ENCODE peak calls at places on chromosome X, in five cellular contexts. One of them, this sample, is unnamed.

GRCh38 chrX:72569786-72570185 is 2.9 kb downstream of the HDAC8 start:
- DNase-seq in omental fat pad: no peak
- DNase-seq in fibroblast of gingiva: peak; percentile 14
- DNase-seq in epithelial cell of esophagus: peak; percentile 77
- DNase-seq in Calu3: no peak
- DNase-seq in this sample: no peak

GRCh38 chrX:10156199-10157031 is at the start of gene CLCN4:
- DNase-seq in omental fat pad: no peak
- DNase-seq in fibroblast of gingiva: peak; percentile 85
- DNase-seq in epithelial cell of esophagus: peak; percentile 5
- DNase-seq in Calu3: peak; percentile 84
- DNase-seq in this sample: peak; percentile 64

GRCh38 chrX:134985479-134985878 is 5.3 kb upstream of the SMIM10 start:
- DNase-seq in omental fat pad: no peak
- DNase-seq in fibroblast of gingiva: no peak
- DNase-seq in epithelial cell of esophagus: no peak
- DNase-seq in Calu3: no peak
- DNase-seq in this sample: no peak

GRCh38 chrX:130285710-130286109 is 17.0 kb upstream of the ZNF280C start:
- DNase-seq in omental fat pad: no peak
- DNase-seq in fibroblast of gingiva: no peak
- DNase-seq in epithelial cell of esophagus: peak; percentile 25
- DNase-seq in Calu3: no peak
- DNase-seq in this sample: no peak

GRCh38 chrX:2677764-2678163 is 13.3 kb upstream of the CD99 start:
- DNase-seq in omental fat pad: no peak
- DNase-seq in fibroblast of gingiva: peak; percentile 98
- DNase-seq in epithelial cell of esophagus: peak; percentile 98
- DNase-seq in Calu3: peak; percentile 67
- DNase-seq in this sample: peak; percentile 41

GRCh38 chrX:154515803-154516654 is at the start of gene FAM3A:
- DNase-seq in omental fat pad: peak; percentile 46
- DNase-seq in fibroblast of gingiva: peak; percentile 87
- DNase-seq in epithelial cell of esophagus: peak; percentile 90
- DNase-seq in Calu3: peak; percentile 95
- DNase-seq in this sample: peak; percentile 85

GRCh38 chrX:9942086-9942485 is 25.1 kb upstream of the CLDN34 start:
- DNase-seq in omental fat pad: no peak
- DNase-seq in fibroblast of gingiva: no peak
- DNase-seq in epithelial cell of esophagus: no peak
- DNase-seq in Calu3: no peak
- DNase-seq in this sample: no peak

GRCh38 chrX:153459976-153460375 is 10.4 kb downstream of the HAUS7 start:
- DNase-seq in omental fat pad: no peak
- DNase-seq in fibroblast of gingiva: peak; percentile 41
- DNase-seq in epithelial cell of esophagus: peak; percentile 14
- DNase-seq in Calu3: no peak
- DNase-seq in this sample: no peak

This sample was measured in SW480.